ENCODE peak calls at places on chromosomes 12 and 14, in eight cellular contexts. One of them, this sample, is unnamed.
A peak's percentile ranks its signal among the peaks of the same experiment; 100 is the strongest.

GRCh38 chr12:105164068-105164467 is 56.5 kb downstream of the WASHC4 start:
- DNase-seq in hepatocyte: peak; percentile 7
- DNase-seq in PC-3: no peak
- DNase-seq in OCI-LY7: no peak
- DNase-seq in HCT116: no peak
- DNase-seq in SK-N-SH: no peak
- DNase-seq in GM23338: no peak
- DNase-seq in MM.1S: no peak
- DNase-seq in this sample: no peak

GRCh38 chr14:51258788-51259187 is 18.7 kb downstream of the TMX1 start:
- DNase-seq in hepatocyte: no peak
- DNase-seq in PC-3: no peak
- DNase-seq in OCI-LY7: no peak
- DNase-seq in HCT116: no peak
- DNase-seq in SK-N-SH: no peak
- DNase-seq in GM23338: no peak
- DNase-seq in MM.1S: no peak
- DNase-seq in this sample: no peak

GRCh38 chr12:4386756-4387155 is 7.2 kb upstream of the FGF23 start:
- DNase-seq in hepatocyte: no peak
- DNase-seq in PC-3: no peak
- DNase-seq in OCI-LY7: no peak
- DNase-seq in HCT116: no peak
- DNase-seq in SK-N-SH: peak; percentile 56
- DNase-seq in GM23338: no peak
- DNase-seq in MM.1S: no peak
- DNase-seq in this sample: no peak

GRCh38 chr12:24078318-24078765 is 128.9 kb upstream of the SOX5 start:
- DNase-seq in hepatocyte: peak; percentile 57
- DNase-seq in PC-3: no peak
- DNase-seq in OCI-LY7: no peak
- DNase-seq in HCT116: no peak
- DNase-seq in SK-N-SH: no peak
- DNase-seq in GM23338: no peak
- DNase-seq in MM.1S: no peak
- DNase-seq in this sample: no peak

GRCh38 chr12:14756331-14757143 is 46.7 kb downstream of the WBP11 start:
- DNase-seq in hepatocyte: peak; percentile 82
- DNase-seq in PC-3: peak; percentile 12
- DNase-seq in OCI-LY7: no peak
- DNase-seq in HCT116: no peak
- DNase-seq in SK-N-SH: peak; percentile 22
- DNase-seq in GM23338: peak; percentile 92
- DNase-seq in MM.1S: peak; percentile 69
- DNase-seq in this sample: peak; percentile 73

GRCh38 chr12:48998497-48999353 is 450 bp downstream of the DDN start:
- DNase-seq in hepatocyte: peak; percentile 46
- DNase-seq in PC-3: peak; percentile 24
- DNase-seq in OCI-LY7: no peak
- DNase-seq in HCT116: no peak
- DNase-seq in SK-N-SH: peak; percentile 63
- DNase-seq in GM23338: peak; percentile 65
- DNase-seq in MM.1S: peak; percentile 32
- DNase-seq in this sample: peak; percentile 45

GRCh38 chr12:2640281-2640680 is 154.5 kb upstream of the FKBP4 start:
- DNase-seq in hepatocyte: no peak
- DNase-seq in PC-3: no peak
- DNase-seq in OCI-LY7: no peak
- DNase-seq in HCT116: no peak
- DNase-seq in SK-N-SH: no peak
- DNase-seq in GM23338: no peak
- DNase-seq in MM.1S: no peak
- DNase-seq in this sample: no peak

GRCh38 chr14:64746298-64747250 is 42.4 kb downstream of the PLEKHG3 start:
- DNase-seq in hepatocyte: no peak
- DNase-seq in PC-3: no peak
- DNase-seq in OCI-LY7: no peak
- DNase-seq in HCT116: no peak
- DNase-seq in SK-N-SH: no peak
- DNase-seq in GM23338: no peak
- DNase-seq in MM.1S: no peak
- DNase-seq in this sample: no peak

GRCh38 chr12:102879144-102879763 is 37.8 kb downstream of the PAH start:
- DNase-seq in hepatocyte: peak; percentile 82
- DNase-seq in PC-3: peak; percentile 75
- DNase-seq in OCI-LY7: peak; percentile 52
- DNase-seq in HCT116: peak; percentile 76
- DNase-seq in SK-N-SH: peak; percentile 23
- DNase-seq in GM23338: peak; percentile 90
- DNase-seq in MM.1S: peak; percentile 84
- DNase-seq in this sample: peak; percentile 86

GRCh38 chr12:132395908-132396305 is 66.5 kb upstream of the GALNT9 start:
- DNase-seq in hepatocyte: no peak
- DNase-seq in PC-3: no peak
- DNase-seq in OCI-LY7: no peak
- DNase-seq in HCT116: no peak
- DNase-seq in SK-N-SH: no peak
- DNase-seq in GM23338: no peak
- DNase-seq in MM.1S: no peak
- DNase-seq in this sample: no peak

GRCh38 chr14:101634453-101635237 is 73.3 kb downstream of the DIO3 start:
- DNase-seq in hepatocyte: no peak
- DNase-seq in PC-3: no peak
- DNase-seq in OCI-LY7: no peak
- DNase-seq in HCT116: no peak
- DNase-seq in SK-N-SH: no peak
- DNase-seq in GM23338: no peak
- DNase-seq in MM.1S: no peak
- DNase-seq in this sample: no peak

GRCh38 chr14:94532462-94532861 is 23.2 kb upstream of the SERPINA12 start:
- DNase-seq in hepatocyte: no peak
- DNase-seq in PC-3: peak; percentile 5
- DNase-seq in OCI-LY7: no peak
- DNase-seq in HCT116: no peak
- DNase-seq in SK-N-SH: no peak
- DNase-seq in GM23338: no peak
- DNase-seq in MM.1S: peak; percentile 25
- DNase-seq in this sample: no peak

GRCh38 chr12:43349863-43350262 is 202.1 kb downstream of the ADAMTS20 start:
- DNase-seq in hepatocyte: peak; percentile 14
- DNase-seq in PC-3: peak; percentile 62
- DNase-seq in OCI-LY7: no peak
- DNase-seq in HCT116: peak; percentile 10
- DNase-seq in SK-N-SH: no peak
- DNase-seq in GM23338: no peak
- DNase-seq in MM.1S: no peak
- DNase-seq in this sample: no peak

GRCh38 chr14:94994245-94994644 is 163.1 kb downstream of the DICER1 start:
- DNase-seq in hepatocyte: no peak
- DNase-seq in PC-3: no peak
- DNase-seq in OCI-LY7: no peak
- DNase-seq in HCT116: no peak
- DNase-seq in SK-N-SH: no peak
- DNase-seq in GM23338: no peak
- DNase-seq in MM.1S: no peak
- DNase-seq in this sample: no peak

GRCh38 chr12:132275110-132275531 is 54.3 kb downstream of the GALNT9 start:
- DNase-seq in hepatocyte: peak; percentile 66
- DNase-seq in PC-3: peak; percentile 92
- DNase-seq in OCI-LY7: no peak
- DNase-seq in HCT116: peak; percentile 82
- DNase-seq in SK-N-SH: peak; percentile 77
- DNase-seq in GM23338: peak; percentile 78
- DNase-seq in MM.1S: no peak
- DNase-seq in this sample: peak; percentile 80

GRCh38 chr14:82710257-82710841 is 1176.7 kb upstream of the SEL1L start:
- DNase-seq in hepatocyte: peak; percentile 81
- DNase-seq in PC-3: peak; percentile 69
- DNase-seq in OCI-LY7: peak; percentile 54
- DNase-seq in HCT116: peak; percentile 3
- DNase-seq in SK-N-SH: peak; percentile 38
- DNase-seq in GM23338: peak; percentile 86
- DNase-seq in MM.1S: peak; percentile 54
- DNase-seq in this sample: peak; percentile 84

GRCh38 chr12:120771097-120771496 is 45.5 kb downstream of the ACADS start:
- DNase-seq in hepatocyte: no peak
- DNase-seq in PC-3: no peak
- DNase-seq in OCI-LY7: no peak
- DNase-seq in HCT116: no peak
- DNase-seq in SK-N-SH: no peak
- DNase-seq in GM23338: no peak
- DNase-seq in MM.1S: no peak
- DNase-seq in this sample: peak; percentile 79

GRCh38 chr12:12379831-12380730 is 23.2 kb downstream of the BORCS5 start:
- DNase-seq in hepatocyte: no peak
- DNase-seq in PC-3: no peak
- DNase-seq in OCI-LY7: no peak
- DNase-seq in HCT116: no peak
- DNase-seq in SK-N-SH: no peak
- DNase-seq in GM23338: no peak
- DNase-seq in MM.1S: no peak
- DNase-seq in this sample: no peak

GRCh38 chr14:68146812-68147211 is 327.2 kb downstream of the RAD51B start:
- DNase-seq in hepatocyte: peak; percentile 37
- DNase-seq in PC-3: peak; percentile 91
- DNase-seq in OCI-LY7: no peak
- DNase-seq in HCT116: peak; percentile 81
- DNase-seq in SK-N-SH: no peak
- DNase-seq in GM23338: no peak
- DNase-seq in MM.1S: no peak
- DNase-seq in this sample: no peak

GRCh38 chr14:20400965-20401593 is 12.2 kb downstream of the TEP1 start:
- DNase-seq in hepatocyte: peak; percentile 36
- DNase-seq in PC-3: peak; percentile 98
- DNase-seq in OCI-LY7: no peak
- DNase-seq in HCT116: peak; percentile 74
- DNase-seq in SK-N-SH: no peak
- DNase-seq in GM23338: no peak
- DNase-seq in MM.1S: peak; percentile 19
- DNase-seq in this sample: no peak

GRCh38 chr12:75848533-75848932 is 183.0 kb downstream of the PHLDA1 start:
- DNase-seq in hepatocyte: no peak
- DNase-seq in PC-3: no peak
- DNase-seq in OCI-LY7: no peak
- DNase-seq in HCT116: no peak
- DNase-seq in SK-N-SH: no peak
- DNase-seq in GM23338: no peak
- DNase-seq in MM.1S: no peak
- DNase-seq in this sample: no peak

GRCh38 chr12:103924761-103925641 is 5.2 kb upstream of the HSP90B1 start:
- DNase-seq in hepatocyte: peak; percentile 58
- DNase-seq in PC-3: peak; percentile 77
- DNase-seq in OCI-LY7: no peak
- DNase-seq in HCT116: peak; percentile 39
- DNase-seq in SK-N-SH: no peak
- DNase-seq in GM23338: no peak
- DNase-seq in MM.1S: peak; percentile 34
- DNase-seq in this sample: no peak

GRCh38 chr12:45289245-45290217 is 73.6 kb downstream of the ANO6 start:
- DNase-seq in hepatocyte: no peak
- DNase-seq in PC-3: no peak
- DNase-seq in OCI-LY7: no peak
- DNase-seq in HCT116: no peak
- DNase-seq in SK-N-SH: no peak
- DNase-seq in GM23338: no peak
- DNase-seq in MM.1S: no peak
- DNase-seq in this sample: no peak

GRCh38 chr12:105783983-105784947 is 354.5 kb downstream of the NUAK1 start:
- DNase-seq in hepatocyte: no peak
- DNase-seq in PC-3: no peak
- DNase-seq in OCI-LY7: peak; percentile 67
- DNase-seq in HCT116: no peak
- DNase-seq in SK-N-SH: no peak
- DNase-seq in GM23338: no peak
- DNase-seq in MM.1S: peak; percentile 97
- DNase-seq in this sample: no peak

GRCh38 chr12:123077298-123078113 is 73.4 kb downstream of the PITPNM2 start:
- DNase-seq in hepatocyte: no peak
- DNase-seq in PC-3: no peak
- DNase-seq in OCI-LY7: no peak
- DNase-seq in HCT116: no peak
- DNase-seq in SK-N-SH: no peak
- DNase-seq in GM23338: no peak
- DNase-seq in MM.1S: no peak
- DNase-seq in this sample: no peak

DNA sequence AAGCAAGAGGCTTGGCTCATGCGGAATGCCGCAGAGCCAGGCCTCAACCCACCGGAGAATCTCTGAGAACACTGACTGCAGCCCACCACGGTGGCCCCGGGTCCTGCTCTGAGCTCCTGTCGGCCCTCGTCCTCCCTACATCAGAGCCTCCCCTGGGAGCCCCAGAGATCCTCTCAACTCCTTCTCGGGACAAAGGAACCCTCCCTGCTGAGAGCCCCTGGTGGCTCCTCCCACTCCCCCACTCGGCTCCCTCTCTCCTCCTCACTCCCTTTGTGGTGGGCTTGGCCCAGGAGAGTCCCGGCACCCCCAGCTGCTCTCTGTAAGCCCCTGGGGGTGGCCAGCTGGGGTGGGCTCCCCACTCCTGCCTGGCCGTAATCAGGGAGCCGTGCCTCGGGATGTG is 11.1 kb upstream of the INF2 start:
- DNase-seq in hepatocyte: peak; percentile 74
- DNase-seq in PC-3: no peak
- DNase-seq in OCI-LY7: no peak
- DNase-seq in HCT116: no peak
- DNase-seq in SK-N-SH: no peak
- DNase-seq in GM23338: no peak
- DNase-seq in MM.1S: no peak
- DNase-seq in this sample: peak; percentile 57
- H3K4me1 ChIP-seq in hepatocyte: peaks cover 67% of the 10 kb centered on the region
- H3K4me1 ChIP-seq in PC-3: peaks cover 62% of the 10 kb centered on the region
- H3K4me1 ChIP-seq in OCI-LY7: peaks cover 42% of the 10 kb centered on the region
- H3K4me1 ChIP-seq in HCT116: peaks cover 75% of the 10 kb centered on the region
- H3K4me1 ChIP-seq in SK-N-SH: peaks cover 31% of the 10 kb centered on the region
- H3K4me1 ChIP-seq in GM23338: peaks cover 61% of the 10 kb centered on the region
- H3K4me1 ChIP-seq in MM.1S: no peaks in the 10 kb centered on the region
- H3K4me1 ChIP-seq in this sample: peaks cover 53% of the 10 kb centered on the region

GRCh38 chr14:60051690-60052324 is 39.9 kb upstream of the PCNX4 start:
- DNase-seq in hepatocyte: peak; percentile 6
- DNase-seq in PC-3: no peak
- DNase-seq in OCI-LY7: no peak
- DNase-seq in HCT116: no peak
- DNase-seq in SK-N-SH: no peak
- DNase-seq in GM23338: no peak
- DNase-seq in MM.1S: no peak
- DNase-seq in this sample: no peak
- TF ChIP-seq EZH2phosphoT487 in hepatocyte: no peak
- TF ChIP-seq EZH2phosphoT487 in PC-3: no peak
- TF ChIP-seq EZH2phosphoT487 in OCI-LY7: no peak
- TF ChIP-seq EZH2phosphoT487 in HCT116: no peak
- TF ChIP-seq EZH2phosphoT487 in SK-N-SH: no peak
- TF ChIP-seq EZH2phosphoT487 in GM23338: no peak
- TF ChIP-seq EZH2phosphoT487 in MM.1S: no peak
- TF ChIP-seq EZH2phosphoT487 in this sample: no peak

GRCh38 chr14:59422069-59422881 is 42.9 kb downstream of the GPR135 start:
- DNase-seq in hepatocyte: no peak
- DNase-seq in PC-3: peak; percentile 62
- DNase-seq in OCI-LY7: peak; percentile 64
- DNase-seq in HCT116: no peak
- DNase-seq in SK-N-SH: peak; percentile 18
- DNase-seq in GM23338: peak; percentile 24
- DNase-seq in MM.1S: no peak
- DNase-seq in this sample: peak; percentile 19
- TF ChIP-seq CTCF in hepatocyte: peak; percentile 30
- TF ChIP-seq CTCF in PC-3: peak; percentile 97
- TF ChIP-seq CTCF in OCI-LY7: peak; percentile 79
- TF ChIP-seq CTCF in HCT116: peak; percentile 4
- TF ChIP-seq CTCF in SK-N-SH: peak; percentile 36
- TF ChIP-seq CTCF in GM23338: peak; percentile 64
- TF ChIP-seq CTCF in MM.1S: peak; percentile 23
- TF ChIP-seq CTCF in this sample: peak; percentile 49

GRCh38 chr14:102821252-102821651 is 44.0 kb downstream of the TRAF3 start:
- DNase-seq in hepatocyte: no peak
- DNase-seq in PC-3: no peak
- DNase-seq in OCI-LY7: no peak
- DNase-seq in HCT116: no peak
- DNase-seq in SK-N-SH: no peak
- DNase-seq in GM23338: no peak
- DNase-seq in MM.1S: no peak
- DNase-seq in this sample: no peak
- H3K4me1 ChIP-seq in hepatocyte: no peaks in the 10 kb centered on the region
- H3K4me1 ChIP-seq in PC-3: peaks cover 23% of the 10 kb centered on the region
- H3K4me1 ChIP-seq in OCI-LY7: no peaks in the 10 kb centered on the region
- H3K4me1 ChIP-seq in HCT116: peaks cover 22% of the 10 kb centered on the region
- H3K4me1 ChIP-seq in SK-N-SH: peaks cover 18% of the 10 kb centered on the region
- H3K4me1 ChIP-seq in GM23338: peaks cover 56% of the 10 kb centered on the region
- H3K4me1 ChIP-seq in MM.1S: peaks cover 3% of the 10 kb centered on the region
- H3K4me1 ChIP-seq in this sample: no peaks in the 10 kb centered on the region